ENCODE peak calls at places on chromosomes 1 and 21, in six cellular contexts. One of them, this sample, is unnamed.

GRCh38 chr1:96962807-96963206 is 241.2 kb downstream of the PTBP2 start:
- DNase-seq in heart left ventricle: no peak
- DNase-seq in Caco-2: no peak
- DNase-seq in kidney: no peak
- DNase-seq in esophagus squamous epithelium: no peak
- DNase-seq in colonic mucosa: no peak
- DNase-seq in this sample: peak; percentile 58

GRCh38 chr1:70438529-70438928 is 27.5 kb downstream of the CTH start:
- DNase-seq in colonic mucosa: no peak
- DNase-seq in esophagus squamous epithelium: no peak
- DNase-seq in Caco-2: no peak
- DNase-seq in heart left ventricle: no peak
- DNase-seq in kidney: no peak
- DNase-seq in this sample: no peak

GRCh38 chr1:37759451-37759850 is 5.5 kb downstream of the EPHA10 start:
- DNase-seq in heart left ventricle: no peak
- DNase-seq in esophagus squamous epithelium: no peak
- DNase-seq in Caco-2: no peak
- DNase-seq in kidney: no peak
- DNase-seq in colonic mucosa: no peak
- DNase-seq in this sample: no peak

GRCh38 chr1:52288286-52288685 is 77.7 kb downstream of the CC2D1B start:
- DNase-seq in Caco-2: no peak
- DNase-seq in colonic mucosa: no peak
- DNase-seq in heart left ventricle: no peak
- DNase-seq in kidney: no peak
- DNase-seq in esophagus squamous epithelium: no peak
- DNase-seq in this sample: peak; percentile 27

GRCh38 chr1:91836307-91837056 is 49.5 kb downstream of the TGFBR3 start:
- DNase-seq in heart left ventricle: no peak
- DNase-seq in esophagus squamous epithelium: no peak
- DNase-seq in Caco-2: no peak
- DNase-seq in kidney: no peak
- DNase-seq in colonic mucosa: no peak
- DNase-seq in this sample: no peak

GRCh38 chr1:3068400-3069361 is at the start of gene PRDM16:
- DNase-seq in esophagus squamous epithelium: no peak
- DNase-seq in heart left ventricle: peak; percentile 56
- DNase-seq in colonic mucosa: peak; percentile 26
- DNase-seq in kidney: peak; percentile 73
- DNase-seq in Caco-2: peak; percentile 64
- DNase-seq in this sample: peak; percentile 40

GRCh38 chr21:24955275-24955961 is 651.9 kb downstream of the MRPL39 start:
- DNase-seq in kidney: no peak
- DNase-seq in Caco-2: no peak
- DNase-seq in heart left ventricle: no peak
- DNase-seq in colonic mucosa: no peak
- DNase-seq in esophagus squamous epithelium: no peak
- DNase-seq in this sample: no peak

GRCh38 chr1:114152211-114153050 is 1.2 kb downstream of the SYT6 start:
- DNase-seq in heart left ventricle: peak; percentile 32
- DNase-seq in colonic mucosa: no peak
- DNase-seq in kidney: peak; percentile 80
- DNase-seq in esophagus squamous epithelium: no peak
- DNase-seq in Caco-2: no peak
- DNase-seq in this sample: peak; percentile 6

GRCh38 chr1:156281281-156282142 is 1.1 kb downstream of the SMG5 start:
- DNase-seq in colonic mucosa: no peak
- DNase-seq in esophagus squamous epithelium: no peak
- DNase-seq in heart left ventricle: peak; percentile 71
- DNase-seq in kidney: no peak
- DNase-seq in Caco-2: no peak
- DNase-seq in this sample: peak; percentile 61

GRCh38 chr1:2786329-2787162 is 14.9 kb downstream of the TTC34 start:
- DNase-seq in Caco-2: peak; percentile 19
- DNase-seq in colonic mucosa: peak; percentile 64
- DNase-seq in heart left ventricle: peak; percentile 46
- DNase-seq in kidney: peak; percentile 78
- DNase-seq in esophagus squamous epithelium: no peak
- DNase-seq in this sample: no peak

GRCh38 chr21:42565886-42566523 is 52.4 kb downstream of the SLC37A1 start:
- DNase-seq in kidney: peak; percentile 65
- DNase-seq in esophagus squamous epithelium: no peak
- DNase-seq in heart left ventricle: no peak
- DNase-seq in Caco-2: peak; percentile 1
- DNase-seq in colonic mucosa: no peak
- DNase-seq in this sample: no peak

GRCh38 chr1:28592314-28593071 is 428 bp downstream of the RAB42 start:
- DNase-seq in colonic mucosa: peak; percentile 27
- DNase-seq in esophagus squamous epithelium: no peak
- DNase-seq in heart left ventricle: peak; percentile 29
- DNase-seq in kidney: no peak
- DNase-seq in Caco-2: no peak
- DNase-seq in this sample: no peak

GRCh38 chr1:16440480-16441311 is at the start of gene NECAP2:
- DNase-seq in kidney: peak; percentile 97
- DNase-seq in Caco-2: peak; percentile 91
- DNase-seq in heart left ventricle: peak; percentile 95
- DNase-seq in esophagus squamous epithelium: peak; percentile 18
- DNase-seq in colonic mucosa: peak; percentile 96
- DNase-seq in this sample: peak; percentile 95

GRCh38 chr1:201640624-201641023 is 101.7 kb downstream of the NAV1 start:
- DNase-seq in Caco-2: no peak
- DNase-seq in kidney: peak; percentile 73
- DNase-seq in esophagus squamous epithelium: no peak
- DNase-seq in heart left ventricle: peak; percentile 66
- DNase-seq in colonic mucosa: peak; percentile 47
- DNase-seq in this sample: peak; percentile 78

GRCh38 chr1:59971464-59971911 is 44.9 kb upstream of the CYP2J2 start:
- DNase-seq in colonic mucosa: peak; percentile 82
- DNase-seq in esophagus squamous epithelium: no peak
- DNase-seq in heart left ventricle: peak; percentile 71
- DNase-seq in kidney: peak; percentile 87
- DNase-seq in Caco-2: peak; percentile 46
- DNase-seq in this sample: peak; percentile 66

GRCh38 chr1:167563579-167564246 is 10.2 kb upstream of the CREG1 start:
- DNase-seq in Caco-2: no peak
- DNase-seq in esophagus squamous epithelium: no peak
- DNase-seq in heart left ventricle: peak; percentile 35
- DNase-seq in kidney: no peak
- DNase-seq in colonic mucosa: no peak
- DNase-seq in this sample: no peak

GRCh38 chr1:226779536-226779935 is 40.5 kb upstream of the ITPKB start:
- DNase-seq in colonic mucosa: peak; percentile 57
- DNase-seq in Caco-2: no peak
- DNase-seq in kidney: no peak
- DNase-seq in esophagus squamous epithelium: no peak
- DNase-seq in heart left ventricle: no peak
- DNase-seq in this sample: no peak

GRCh38 chr1:187634940-187635339 is 806.2 kb downstream of the PLA2G4A start:
- DNase-seq in kidney: no peak
- DNase-seq in heart left ventricle: no peak
- DNase-seq in Caco-2: no peak
- DNase-seq in esophagus squamous epithelium: no peak
- DNase-seq in colonic mucosa: no peak
- DNase-seq in this sample: no peak

GRCh38 chr1:76868916-76869315 is 1.6 kb downstream of the ST6GALNAC5 start:
- DNase-seq in esophagus squamous epithelium: no peak
- DNase-seq in kidney: peak; percentile 61
- DNase-seq in heart left ventricle: no peak
- DNase-seq in Caco-2: no peak
- DNase-seq in colonic mucosa: no peak
- DNase-seq in this sample: no peak

GRCh38 chr1:234611799-234612351 is 1.9 kb upstream of the IRF2BP2 start:
- DNase-seq in esophagus squamous epithelium: no peak
- DNase-seq in kidney: peak; percentile 87
- DNase-seq in heart left ventricle: peak; percentile 37
- DNase-seq in Caco-2: peak; percentile 58
- DNase-seq in colonic mucosa: peak; percentile 67
- DNase-seq in this sample: peak; percentile 50

GRCh38 chr1:62367005-62367547 is 47.8 kb upstream of the KANK4 start:
- DNase-seq in heart left ventricle: no peak
- DNase-seq in colonic mucosa: no peak
- DNase-seq in kidney: no peak
- DNase-seq in Caco-2: no peak
- DNase-seq in esophagus squamous epithelium: no peak
- DNase-seq in this sample: no peak

GRCh38 chr1:172845371-172845770 is 186.5 kb downstream of the FASLG start:
- DNase-seq in kidney: no peak
- DNase-seq in heart left ventricle: no peak
- DNase-seq in Caco-2: no peak
- DNase-seq in esophagus squamous epithelium: no peak
- DNase-seq in colonic mucosa: no peak
- DNase-seq in this sample: peak; percentile 60

GRCh38 chr1:198167436-198167934 is 10.7 kb downstream of the NEK7 start:
- DNase-seq in Caco-2: no peak
- DNase-seq in kidney: no peak
- DNase-seq in heart left ventricle: no peak
- DNase-seq in esophagus squamous epithelium: no peak
- DNase-seq in colonic mucosa: no peak
- DNase-seq in this sample: peak; percentile 65

GRCh38 chr21:36254106-36254941 is 65.7 kb upstream of the MORC3 start:
- DNase-seq in kidney: no peak
- DNase-seq in Caco-2: no peak
- DNase-seq in esophagus squamous epithelium: no peak
- DNase-seq in heart left ventricle: no peak
- DNase-seq in colonic mucosa: peak; percentile 37
- DNase-seq in this sample: no peak
- H3K4me3 ChIP-seq in kidney: no peak overlapping the region
- H3K4me3 ChIP-seq in Caco-2: no peak overlapping the region
- H3K4me3 ChIP-seq in esophagus squamous epithelium: no peak overlapping the region
- H3K4me3 ChIP-seq in heart left ventricle: no peak overlapping the region
- H3K4me3 ChIP-seq in colonic mucosa: no peak overlapping the region
- H3K4me3 ChIP-seq in this sample: no peak overlapping the region

DNA sequence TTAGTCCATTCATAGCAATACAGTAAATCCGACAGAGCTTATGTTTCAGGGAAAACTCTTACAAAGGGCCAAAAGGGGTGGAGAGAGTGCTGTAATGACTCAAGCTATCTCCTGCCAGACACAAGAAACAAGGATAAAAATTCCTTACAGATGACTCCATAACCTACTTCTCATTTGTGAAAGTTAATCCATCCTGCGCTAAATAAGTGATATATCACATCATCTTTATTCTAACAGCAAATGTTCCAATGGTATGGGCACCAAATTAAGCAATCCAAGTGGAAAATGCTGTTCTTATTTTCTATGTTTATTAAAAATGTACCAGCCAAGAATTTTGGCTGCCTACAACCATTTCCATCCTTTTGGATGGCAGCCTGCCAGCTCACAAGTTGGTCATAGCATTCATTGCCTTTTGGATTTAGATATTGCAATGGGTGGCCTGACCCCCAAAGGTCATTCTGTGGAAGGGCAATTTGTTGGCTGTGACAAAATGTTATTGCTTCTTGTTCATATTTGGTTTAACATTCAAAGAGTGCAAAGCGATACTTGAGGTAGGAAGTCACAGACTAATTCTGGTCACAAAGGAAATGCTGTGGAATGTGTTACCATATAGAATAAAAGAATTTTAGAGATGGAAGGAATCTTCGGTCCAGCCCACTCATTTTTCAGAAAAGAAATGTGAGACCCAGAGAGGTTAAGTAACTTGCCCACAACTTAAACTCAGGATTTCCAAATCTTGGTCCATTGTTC is 2.8 kb upstream of the ENAH start:
- DNase-seq in kidney: no peak
- DNase-seq in colonic mucosa: peak; percentile 33
- DNase-seq in esophagus squamous epithelium: no peak
- DNase-seq in Caco-2: no peak
- DNase-seq in heart left ventricle: peak; percentile 49
- DNase-seq in this sample: peak; percentile 98
- TF ChIP-seq CTCF in kidney: no peak
- TF ChIP-seq CTCF in colonic mucosa: no peak
- TF ChIP-seq CTCF in esophagus squamous epithelium: no peak
- TF ChIP-seq CTCF in Caco-2: peak; percentile 32
- TF ChIP-seq CTCF in heart left ventricle: peak; percentile 30
- TF ChIP-seq CTCF in this sample: no peak

DNA sequence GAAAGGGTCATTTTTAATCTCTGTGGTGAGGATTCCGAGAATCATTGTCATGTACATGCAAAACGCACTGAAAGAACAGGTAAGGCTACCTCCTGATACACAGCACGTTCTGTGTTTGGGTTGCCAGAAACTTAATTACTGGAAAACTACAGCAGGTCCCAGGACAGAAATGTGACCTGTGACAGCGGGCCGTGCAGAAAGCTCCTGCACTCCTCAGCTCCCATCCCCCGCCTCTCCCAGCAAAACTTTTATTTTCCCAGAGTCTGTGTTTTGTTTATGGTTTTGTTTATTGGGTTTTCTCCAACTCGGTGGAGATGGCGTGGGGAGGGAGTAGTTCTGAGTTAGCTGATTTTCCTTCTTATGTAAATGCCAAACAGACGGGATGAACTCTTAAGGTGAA is 44.7 kb downstream of the SLC44A3 start:
- DNase-seq in colonic mucosa: no peak
- DNase-seq in heart left ventricle: no peak
- DNase-seq in kidney: no peak
- DNase-seq in Caco-2: no peak
- DNase-seq in esophagus squamous epithelium: no peak
- DNase-seq in this sample: peak; percentile 40
- H3K4me3 ChIP-seq in colonic mucosa: no peak overlapping the region
- H3K4me3 ChIP-seq in heart left ventricle: no peak overlapping the region
- H3K4me3 ChIP-seq in kidney: peak overlapping the region; percentile 20
- H3K4me3 ChIP-seq in Caco-2: no peak overlapping the region
- H3K4me3 ChIP-seq in esophagus squamous epithelium: peak overlapping the region; percentile 1
- H3K4me3 ChIP-seq in this sample: no peak overlapping the region

DNA sequence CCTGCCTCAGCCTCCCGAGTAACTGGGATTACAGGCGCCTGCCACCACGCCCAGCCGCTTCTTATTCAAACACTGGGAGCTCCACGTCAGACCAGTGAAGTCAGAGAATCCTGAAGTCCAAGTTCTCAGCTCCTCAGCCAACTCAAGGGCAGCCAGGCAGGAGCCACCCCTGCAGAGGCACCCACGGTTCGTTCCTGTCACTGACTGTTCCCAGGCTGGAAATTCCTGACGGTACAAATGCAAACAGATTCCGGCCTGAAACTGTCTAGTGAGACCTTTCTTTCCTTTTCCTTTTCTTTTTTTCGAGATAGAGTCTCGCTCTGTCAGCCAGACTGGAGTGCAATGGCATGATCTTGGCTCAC is 11.7 kb downstream of the SLC35E2B start:
- DNase-seq in esophagus squamous epithelium: no peak
- DNase-seq in colonic mucosa: peak; percentile 52
- DNase-seq in heart left ventricle: no peak
- DNase-seq in Caco-2: no peak
- DNase-seq in kidney: no peak
- DNase-seq in this sample: no peak
- TF ChIP-seq CTCF in esophagus squamous epithelium: no peak
- TF ChIP-seq CTCF in colonic mucosa: no peak
- TF ChIP-seq CTCF in heart left ventricle: no peak
- TF ChIP-seq CTCF in Caco-2: no peak
- TF ChIP-seq CTCF in kidney: no peak
- TF ChIP-seq CTCF in this sample: no peak

GRCh38 chr1:54850737-54851136 is 36.3 kb downstream of the DHCR24 start:
- DNase-seq in kidney: no peak
- DNase-seq in heart left ventricle: no peak
- DNase-seq in Caco-2: no peak
- DNase-seq in colonic mucosa: no peak
- DNase-seq in esophagus squamous epithelium: no peak
- DNase-seq in this sample: peak; percentile 97
- H3K4me3 ChIP-seq in kidney: no peak overlapping the region
- H3K4me3 ChIP-seq in heart left ventricle: no peak overlapping the region
- H3K4me3 ChIP-seq in Caco-2: no peak overlapping the region
- H3K4me3 ChIP-seq in colonic mucosa: no peak overlapping the region
- H3K4me3 ChIP-seq in esophagus squamous epithelium: no peak overlapping the region
- H3K4me3 ChIP-seq in this sample: no peak overlapping the region